ENCODE peak calls at places on chromosome 21, in seven cellular contexts. P, K, U, B, A, I and R are unnamed samples.

GRCh38 chr21:43881283-43881682 is 16.3 kb downstream of the AGPAT3 start:
- DNase-seq in K (no peak), U (no peak), I (no peak), B (no peak), P (no peak), A (no peak), R (no peak)

GRCh38 chr21:42556960-42557359 is 43.3 kb downstream of the SLC37A1 start:
- DNase-seq in B (peak; percentile 38), U (no peak), A (no peak), I (no peak), K (no peak), P (no peak), R (peak; percentile 59)

GRCh38 chr21:27261676-27262075 is 294.8 kb upstream of the ADAMTS5 start:
- DNase-seq in A (no peak), P (no peak), K (no peak), I (no peak), B (no peak), U (no peak), R (no peak)

GRCh38 chr21:31974454-31974985 is 101.7 kb downstream of the HUNK start:
- DNase-seq in I (no peak), U (no peak), B (no peak), K (no peak), P (no peak), A (no peak), R (no peak)

GRCh38 chr21:31176725-31177124 is 138.4 kb upstream of the KRTAP19-8 start:
- DNase-seq in K (no peak), I (no peak), P (no peak), U (no peak), B (no peak), A (no peak), R (no peak)

GRCh38 chr21:29571949-29572348 is 273.2 kb downstream of the BACH1 start:
- DNase-seq in P (no peak), I (no peak), U (no peak), A (no peak), B (no peak), K (no peak), R (no peak)

GRCh38 chr21:30668776-30669175 is 26.1 kb downstream of the KRTAP20-3 start:
- DNase-seq in P (no peak), I (no peak), A (no peak), K (no peak), B (no peak), U (no peak), R (no peak)

GRCh38 chr21:37375866-37376574 is 9.4 kb downstream of the DYRK1A start:
- DNase-seq in I (no peak), P (no peak), U (no peak), B (no peak), K (no peak), A (no peak), R (no peak)

GRCh38 chr21:29332461-29333354 is 34.0 kb downstream of the BACH1 start:
- DNase-seq in B (no peak), P (no peak), K (no peak), I (no peak), U (no peak), A (no peak), R (no peak)

GRCh38 chr21:42098957-42099547 is 27.9 kb downstream of the UMODL1 start:
- DNase-seq in A (no peak), U (no peak), I (no peak), P (no peak), K (no peak), B (no peak), R (no peak)

GRCh38 chr21:29053656-29054055 is 19.8 kb downstream of the CCT8 start:
- DNase-seq in A (no peak), P (no peak), B (no peak), K (no peak), I (no peak), U (no peak), R (no peak)

GRCh38 chr21:35619184-35619583 is 441.1 kb downstream of the SETD4 start:
- DNase-seq in A (no peak), P (peak; percentile 44), B (no peak), U (no peak), I (no peak), K (no peak), R (no peak)

GRCh38 chr21:36706951-36707762 is 8.2 kb downstream of the SIM2 start:
- DNase-seq in I (no peak), B (no peak), U (no peak), A (no peak), P (no peak), K (no peak), R (peak; percentile 42)

GRCh38 chr21:26934383-26934782 is 32.5 kb downstream of the ADAMTS5 start:
- DNase-seq in I (no peak), A (no peak), U (no peak), P (no peak), B (no peak), K (no peak), R (no peak)

GRCh38 chr21:43355196-43355924 is 71.6 kb downstream of the SIK1 start:
- DNase-seq in A (no peak), K (peak; percentile 49), U (no peak), B (no peak), P (no peak), I (no peak), R (no peak)

GRCh38 chr21:15445327-15445726 is 284.5 kb upstream of the USP25 start:
- DNase-seq in B (no peak), I (no peak), K (no peak), P (no peak), A (no peak), U (peak; percentile 41), R (peak; percentile 43)

GRCh38 chr21:45012661-45013270 is 61.6 kb upstream of the ADARB1 start:
- DNase-seq in B (no peak), P (no peak), I (no peak), K (peak; percentile 49), U (no peak), A (peak; percentile 40), R (no peak)

GRCh38 chr21:34983680-34984086 is 65.4 kb downstream of the RUNX1 start:
- DNase-seq in A (no peak), U (peak; percentile 29), I (no peak), B (no peak), K (no peak), P (no peak), R (peak; percentile 27)

DNA sequence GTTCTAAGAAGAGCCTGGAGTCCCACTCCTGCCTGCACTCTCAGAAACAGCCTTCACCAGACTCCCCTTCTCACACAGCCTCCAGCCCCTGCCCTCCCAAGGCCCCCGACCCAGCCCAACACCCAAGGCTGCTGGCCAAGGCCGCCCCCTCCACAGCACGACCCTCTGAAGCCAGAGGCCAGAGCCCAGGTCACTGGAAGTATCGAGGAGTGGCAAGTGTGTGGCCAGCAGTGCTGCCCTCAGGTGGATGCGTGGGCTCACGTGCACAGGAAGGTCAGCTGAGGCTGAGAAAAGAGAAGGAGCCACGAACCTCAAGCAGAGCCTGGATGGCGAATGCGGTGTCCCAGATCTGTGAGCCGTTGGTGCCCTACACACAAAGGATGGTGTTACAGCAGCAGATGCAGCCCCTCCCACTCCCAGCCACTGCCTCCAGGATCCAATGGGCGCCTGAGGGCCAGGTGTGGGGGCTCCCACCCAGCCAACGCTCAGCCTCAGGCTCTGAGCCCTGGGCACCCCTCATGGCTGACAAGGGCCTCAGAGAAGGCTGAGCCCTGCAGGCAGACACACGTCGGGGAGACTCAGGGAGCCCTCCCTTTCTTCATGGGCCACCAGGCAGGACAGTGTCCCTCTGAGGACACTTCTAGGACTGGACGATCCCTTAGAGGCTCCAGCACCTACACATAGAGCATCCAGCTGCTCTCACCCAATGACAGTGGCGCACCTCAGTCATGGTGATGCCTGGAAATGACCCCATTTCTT is 18.0 kb downstream of the LSS start:
- DNase-seq in B (peak; percentile 56), U (no peak), A (no peak), K (no peak), P (no peak), I (no peak), R (no peak)
- TF ChIP-seq CTCF in B (no peak), U (no peak), A (no peak), K (no peak), P (no peak), I (no peak), R (no peak)

GRCh38 chr21:38380391-38381137 is 117.7 kb downstream of the ERG start:
- DNase-seq in P (no peak), K (no peak), U (no peak), B (no peak), I (no peak), A (no peak), R (no peak)
- TF ChIP-seq CTCF in P (no peak), K (no peak), U (no peak), B (no peak), I (no peak), A (no peak), R (no peak)

GRCh38 chr21:16454371-16454770 is 724.6 kb downstream of the USP25 start:
- DNase-seq in A (no peak), I (no peak), B (no peak), P (no peak), K (no peak), U (no peak), R (no peak)
- TF ChIP-seq CTCF in A (no peak), I (no peak), B (no peak), P (peak; percentile 5), K (peak; percentile 37), U (no peak), R (no peak)

GRCh38 chr21:33265664-33266049 is 510 bp upstream of the IL10RB start:
- DNase-seq in P (no peak), I (no peak), B (peak; percentile 79), U (peak; percentile 63), K (peak; percentile 65), A (no peak), R (peak; percentile 62)
- TF ChIP-seq CTCF in P (no peak), I (no peak), B (no peak), U (no peak), K (no peak), A (no peak), R (peak; percentile 3)